ENCODE peak calls at places on chromosomes 2 and 18, in nine cellular contexts. N, B, G, P, E, K, I, V and X are unnamed samples.

GRCh38 chr18:77650799-77651385 is 401.2 kb downstream of the GALR1 start:
- DNase-seq in V (peak; percentile 27), N (peak; percentile 95), G (peak; percentile 50), P (peak; percentile 65), I (peak; percentile 65), E (peak; percentile 82), K (peak; percentile 36), B (peak; percentile 87), X (no peak)

GRCh38 chr2:101330253-101330921 is 21.9 kb upstream of the RNF149 start:
- DNase-seq in N (peak; percentile 92), I (no peak), K (peak; percentile 49), V (no peak), G (peak; percentile 33), B (no peak), E (peak; percentile 80), P (no peak), X (no peak)

GRCh38 chr2:68870215-68870614 is 982 bp downstream of the BMP10 start:
- DNase-seq in P (no peak), K (no peak), N (no peak), G (peak; percentile 64), I (no peak), B (no peak), E (no peak), V (no peak), X (no peak)

GRCh38 chr2:240234503-240234951 is 94.1 kb upstream of the OTOS start:
- DNase-seq in G (no peak), I (no peak), K (no peak), B (no peak), V (no peak), N (no peak), P (no peak), E (no peak), X (peak; percentile 63)

GRCh38 chr18:74351354-74351753 is 35.7 kb downstream of the C18orf63 start:
- DNase-seq in N (no peak), P (no peak), E (no peak), V (no peak), B (no peak), K (peak; percentile 34), I (peak; percentile 33), G (peak; percentile 82), X (no peak)

GRCh38 chr2:675982-676646 is 1.1 kb downstream of the TMEM18 start:
- DNase-seq in G (peak; percentile 96), E (peak; percentile 79), I (peak; percentile 51), P (peak; percentile 56), N (peak; percentile 94), B (peak; percentile 85), V (peak; percentile 31), K (peak; percentile 86), X (peak; percentile 77)

GRCh38 chr2:80365762-80366161 is 61.2 kb upstream of the LRRTM1 start:
- DNase-seq in E (no peak), B (no peak), I (no peak), V (no peak), P (no peak), N (no peak), K (no peak), G (no peak), X (no peak)

GRCh38 chr18:58860747-58861224 is 3.9 kb upstream of the ZNF532 start:
- DNase-seq in V (no peak), N (no peak), I (no peak), G (no peak), K (no peak), P (no peak), B (no peak), E (no peak), X (no peak)

GRCh38 chr18:74768096-74768495 is 170.4 kb downstream of the ZNF407 start:
- DNase-seq in V (no peak), I (no peak), N (no peak), B (no peak), K (no peak), G (no peak), E (no peak), P (no peak), X (no peak)

GRCh38 chr2:68772109-68772508 is 37.5 kb downstream of the ARHGAP25 start:
- DNase-seq in K (no peak), V (no peak), N (no peak), G (no peak), I (no peak), B (no peak), E (no peak), P (no peak), X (no peak)

GRCh38 chr2:33197198-33197938 is 250.6 kb downstream of the LTBP1 start:
- DNase-seq in B (no peak), V (no peak), E (no peak), K (no peak), G (no peak), P (no peak), I (no peak), N (no peak), X (no peak)

GRCh38 chr2:191559569-191559968 is 118.4 kb upstream of the NABP1 start:
- DNase-seq in N (no peak), G (no peak), P (no peak), K (no peak), B (no peak), I (no peak), E (no peak), V (no peak), X (no peak)

GRCh38 chr2:144460981-144461766 is 58.7 kb downstream of the ZEB2 start:
- DNase-seq in I (no peak), B (no peak), P (peak; percentile 75), V (no peak), E (no peak), G (peak; percentile 90), K (peak; percentile 77), N (no peak), X (no peak)

GRCh38 chr2:43898134-43898957 is 59.6 kb downstream of the ABCG8 start:
- DNase-seq in E (no peak), P (no peak), G (no peak), N (peak; percentile 74), B (no peak), K (peak; percentile 75), V (peak; percentile 62), I (no peak), X (no peak)
- TF ChIP-seq CTCF in E (no peak), P (no peak), G (no peak), N (no peak), B (no peak), K (peak; percentile 39), V (no peak), I (no peak), X (peak; percentile 43)

GRCh38 chr2:47519604-47520301 is 116.8 kb downstream of the MSH2 start:
- DNase-seq in K (no peak), B (no peak), E (no peak), V (no peak), N (no peak), P (no peak), G (no peak), I (no peak), X (no peak)

GRCh38 chr2:47521666-47522285 is 118.8 kb downstream of the MSH2 start:
- DNase-seq in V (no peak), P (no peak), E (no peak), N (no peak), G (no peak), I (no peak), B (no peak), K (no peak), X (no peak)

GRCh38 chr2:47519147-47519537 is 116.2 kb downstream of the MSH2 start:
- DNase-seq in N (no peak), G (no peak), E (no peak), V (no peak), I (no peak), B (no peak), K (no peak), P (no peak), X (no peak)

GRCh38 chr2:47520825-47521665 is 118.1 kb downstream of the MSH2 start:
- DNase-seq in E (peak; percentile 84), G (peak; percentile 62), B (no peak), V (peak; percentile 6), P (no peak), N (peak; percentile 67), K (peak; percentile 52), I (peak; percentile 73), X (no peak)

DNA sequence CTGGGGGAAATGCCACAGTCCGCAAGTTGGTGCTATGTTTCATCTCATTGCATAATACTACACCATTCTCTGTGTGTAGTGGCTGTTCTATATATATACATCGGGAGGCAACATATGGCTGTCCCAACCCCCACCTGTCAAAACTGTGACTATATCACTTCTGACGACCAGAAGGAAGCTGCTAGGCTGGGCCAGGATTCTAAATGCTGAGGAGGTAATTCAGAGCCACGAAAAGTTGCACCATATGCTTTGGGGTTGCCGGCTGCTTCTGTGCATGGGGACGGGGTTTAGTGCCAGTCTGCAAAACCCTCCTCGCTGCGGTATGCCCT is 117.3 kb downstream of the MSH2 start:
- DNase-seq in N (no peak), E (no peak), V (no peak), I (no peak), G (no peak), B (no peak), K (no peak), P (no peak), X (no peak)
- H3K4me3 ChIP-seq in N (no peak overlapping the region), E (peak overlapping the region; percentile 61), V (no peak overlapping the region), I (peak overlapping the region; percentile 71), G (no peak overlapping the region), B (no peak overlapping the region), K (no peak overlapping the region), P (no peak overlapping the region), X (no peak overlapping the region)

DNA sequence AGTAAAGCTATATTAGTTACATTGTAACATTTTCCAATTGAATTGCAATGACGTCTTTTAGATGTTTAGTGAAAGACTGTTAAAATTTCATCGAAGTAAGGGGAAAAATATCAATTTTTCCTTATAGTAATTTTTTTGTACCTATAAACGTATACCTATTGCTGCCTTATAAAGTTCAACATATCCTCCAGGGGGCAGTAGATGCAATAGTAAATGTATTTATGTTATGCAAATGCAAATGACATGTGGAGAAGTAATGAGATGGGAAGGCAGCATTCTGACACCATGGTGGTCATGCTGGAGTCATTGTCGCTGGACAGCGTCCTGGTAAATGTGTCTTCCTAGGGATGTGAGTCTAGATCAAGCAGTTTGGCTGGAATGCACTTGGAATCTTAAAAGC is 38.7 kb downstream of the MSTN start:
- DNase-seq in V (no peak), B (no peak), N (peak; percentile 49), E (peak; percentile 80), K (peak; percentile 48), P (no peak), G (peak; percentile 68), I (peak; percentile 63), X (peak; percentile 1)
- TF ChIP-seq CTCF in V (no peak), B (no peak), N (peak; percentile 75), E (peak; percentile 75), K (peak; percentile 54), P (peak; percentile 19), G (peak; percentile 57), I (peak; percentile 57), X (peak; percentile 60)

DNA sequence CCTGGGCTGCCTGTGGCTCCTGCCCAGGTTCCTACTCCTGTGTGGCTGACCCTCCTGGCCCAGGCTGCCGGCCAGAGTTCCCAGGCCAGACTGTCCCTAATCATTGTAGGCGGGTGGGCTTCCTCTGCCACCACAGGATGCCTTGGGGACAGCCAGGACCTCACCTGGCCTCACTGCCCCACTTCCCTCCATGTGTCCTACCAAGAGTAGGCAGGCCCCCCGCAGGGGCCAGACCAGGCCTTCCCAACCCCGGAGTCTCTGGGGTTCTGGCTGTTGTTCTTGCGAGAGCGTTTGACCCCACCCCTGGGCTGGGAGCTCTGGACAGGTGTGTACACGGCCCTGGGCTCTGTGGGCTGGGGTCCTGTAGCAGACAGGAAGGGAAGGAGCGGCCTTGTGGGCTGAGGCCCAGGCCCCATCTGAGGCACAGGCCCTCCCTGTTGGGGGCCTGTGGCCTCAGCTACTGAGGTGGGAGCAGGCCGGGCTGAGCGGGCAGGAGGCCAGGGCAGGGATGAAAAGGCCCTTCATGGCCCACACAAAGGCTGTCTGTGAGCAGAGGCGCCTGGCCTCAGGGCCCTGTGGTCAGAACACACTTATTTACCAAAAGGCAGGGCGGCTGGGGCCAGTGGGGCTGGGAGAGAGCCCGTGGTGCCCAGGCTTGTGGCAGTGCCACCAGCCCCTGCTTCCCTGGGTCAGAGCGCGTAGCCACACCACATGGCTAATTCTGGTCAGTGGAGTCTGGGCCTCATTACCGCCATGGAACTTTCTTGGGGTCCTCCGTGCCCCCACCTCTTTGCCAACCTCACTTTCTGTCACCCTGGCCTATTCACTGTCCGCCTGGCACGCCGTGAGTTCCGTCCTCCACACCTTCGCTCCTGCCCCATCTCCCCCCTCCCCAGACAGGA is 2.0 kb downstream of the SNORC start:
- DNase-seq in B (peak; percentile 81), E (no peak), G (no peak), V (no peak), P (no peak), K (no peak), I (no peak), N (no peak), X (no peak)
- H3K4me3 ChIP-seq in B (no peak overlapping the region), E (no peak overlapping the region), G (no peak overlapping the region), V (no peak overlapping the region), P (no peak overlapping the region), K (no peak overlapping the region), I (no peak overlapping the region), N (no peak overlapping the region), X (no peak overlapping the region)